ENCODE peak calls at places on chromosomes 2 and 18, in five cellular contexts. P is SK-N-SH, K is IMR-90, M is GM12878, Z is K562. G is an unnamed sample.

GRCh38 chr2:218081695-218082094 is 12.6 kb downstream of the RUFY4 start:
- DNase-seq in P (no peak), K (peak), M (no peak), Z (no peak), G (no peak)

GRCh38 chr2:128765822-128766221 is 447.2 kb upstream of the HS6ST1 start:
- DNase-seq in P (no peak), K (no peak), M (no peak), Z (no peak), G (no peak)

GRCh38 chr2:227853204-227853629 is 18.2 kb upstream of the DAW1 start:
- DNase-seq in P (no peak), K (peak), M (no peak), Z (no peak), G (peak)

GRCh38 chr2:165357758-165358157 is 111.7 kb upstream of the CSRNP3 start:
- DNase-seq in P (no peak), K (peak), M (peak), Z (no peak), G (no peak)

GRCh38 chr18:61948196-61948800 is 55.5 kb upstream of the RNF152 start:
- DNase-seq in P (no peak), K (peak), M (no peak), Z (no peak), G (no peak)

GRCh38 chr2:203636896-203637818 is 69.3 kb upstream of the CD28 start:
- DNase-seq in P (no peak), K (no peak), M (no peak), Z (no peak), G (no peak)

GRCh38 chr2:64606495-64607363 is 47.0 kb downstream of the SERTAD2 start:
- DNase-seq in P (no peak), K (no peak), M (peak), Z (peak), G (peak)

GRCh38 chr2:98895221-98895620 is 40.8 kb downstream of the CRACDL start:
- DNase-seq in P (no peak), K (no peak), M (no peak), Z (no peak), G (no peak)

GRCh38 chr2:205358351-205358815 is 323.9 kb upstream of the NRP2 start:
- DNase-seq in P (no peak), K (peak), M (no peak), Z (no peak), G (no peak)

GRCh38 chr2:8790739-8791162 is 46.7 kb downstream of the KIDINS220 start:
- DNase-seq in P (no peak), K (no peak), M (peak), Z (no peak), G (no peak)

GRCh38 chr18:23814977-23815614 is 125.8 kb downstream of the LAMA3 start:
- DNase-seq in P (peak), K (no peak), M (no peak), Z (no peak), G (no peak)

GRCh38 chr2:46392561-46393351 is 86.6 kb upstream of the TMEM247 start:
- DNase-seq in P (no peak), K (no peak), M (no peak), Z (no peak), G (no peak)

GRCh38 chr2:231390667-231391066 is 4.8 kb upstream of the B3GNT7 start:
- DNase-seq in P (no peak), K (no peak), M (no peak), Z (no peak), G (no peak)

GRCh38 chr18:46712406-46712805 is 44.4 kb downstream of the ST8SIA5 start:
- DNase-seq in P (no peak), K (peak), M (no peak), Z (no peak), G (no peak)

GRCh38 chr2:930935-931334 is 19.7 kb upstream of the SNTG2 start:
- DNase-seq in P (no peak), K (no peak), M (no peak), Z (no peak), G (no peak)

GRCh38 chr2:120391905-120392665 is 46.1 kb downstream of the INHBB start:
- DNase-seq in P (no peak), K (no peak), M (no peak), Z (no peak), G (no peak)

GRCh38 chr2:9481257-9481922 is 7.0 kb downstream of the IAH1 start:
- DNase-seq in P (peak), K (peak), M (no peak), Z (no peak), G (peak)

GRCh38 chr2:120861576-120862191 is 126.0 kb downstream of the GLI2 start:
- DNase-seq in P (no peak), K (peak), M (no peak), Z (no peak), G (no peak)

GRCh38 chr2:199590323-199590915 is 132.7 kb upstream of the SATB2 start:
- DNase-seq in P (no peak), K (no peak), M (no peak), Z (no peak), G (no peak)

GRCh38 chr2:54040685-54041084 is 69.9 kb upstream of the PSME4 start:
- DNase-seq in P (no peak), K (no peak), M (no peak), Z (no peak), G (no peak)

GRCh38 chr2:230915297-230915696 is 9.7 kb downstream of the GPR55 start:
- DNase-seq in P (no peak), K (no peak), M (no peak), Z (no peak), G (no peak)

GRCh38 chr2:167293172-167293781 is 405.0 kb downstream of the XIRP2 start:
- DNase-seq in P (no peak), K (peak), M (no peak), Z (no peak), G (no peak)

GRCh38 chr18:77131652-77132368 is 773 bp downstream of the MBP start:
- DNase-seq in P (peak), K (no peak), M (no peak), Z (no peak), G (no peak)
- TF ChIP-seq RFX5 in P (no peak), K (no peak), M (no peak), Z (no peak), G (no peak)

DNA sequence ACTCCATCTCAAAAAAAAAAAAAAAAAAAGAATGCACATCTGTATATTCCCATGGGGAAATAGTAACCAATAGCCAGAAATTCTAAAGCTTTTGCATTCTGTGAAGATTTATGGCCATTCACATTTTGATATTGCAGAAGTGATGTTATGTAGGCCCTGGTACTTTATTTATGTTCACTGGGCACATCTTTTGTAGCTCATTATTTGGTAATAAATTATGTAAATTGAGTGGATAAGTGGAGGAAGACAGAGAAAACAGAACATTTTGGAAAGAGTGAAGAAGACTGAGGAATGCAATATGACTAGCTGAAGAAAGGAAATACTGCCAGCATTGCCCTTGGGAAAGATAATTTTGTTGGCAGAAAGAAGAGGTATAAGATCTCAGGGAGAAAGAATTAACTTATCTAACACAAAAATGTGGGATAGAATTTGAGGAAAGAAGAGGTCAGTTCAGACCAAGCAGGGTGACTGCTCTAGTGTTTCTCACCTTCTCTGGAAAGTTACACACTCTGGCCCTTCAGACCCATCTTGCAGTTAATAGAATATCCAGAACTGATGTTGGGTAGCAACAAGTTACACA is 118.8 kb downstream of the TTC27 start:
- DNase-seq in P (no peak), K (no peak), M (no peak), Z (no peak), G (no peak)
- TF ChIP-seq RCOR1 in P (no peak), K (no peak), M (no peak), Z (no peak), G (no peak)

GRCh38 chr2:169362346-169363026 is at the start of gene LRP2:
- DNase-seq in P (peak), K (no peak), M (no peak), Z (no peak), G (peak)
- TF ChIP-seq RFX5 in P (no peak), K (no peak), M (no peak), Z (no peak), G (no peak)

GRCh38 chr2:212531499-212531898 is 7.1 kb downstream of the ERBB4 start:
- DNase-seq in P (no peak), K (no peak), M (no peak), Z (no peak), G (no peak)

GRCh38 chr2:212530373-212530772 is 8.2 kb downstream of the ERBB4 start:
- DNase-seq in P (no peak), K (no peak), M (no peak), Z (no peak), G (no peak)

GRCh38 chr2:212530991-212531390 is 7.6 kb downstream of the ERBB4 start:
- DNase-seq in P (no peak), K (no peak), M (no peak), Z (no peak), G (no peak)

GRCh38 chr2:212526059-212526458 is 12.5 kb downstream of the ERBB4 start:
- DNase-seq in P (no peak), K (no peak), M (no peak), Z (no peak), G (no peak)

DNA sequence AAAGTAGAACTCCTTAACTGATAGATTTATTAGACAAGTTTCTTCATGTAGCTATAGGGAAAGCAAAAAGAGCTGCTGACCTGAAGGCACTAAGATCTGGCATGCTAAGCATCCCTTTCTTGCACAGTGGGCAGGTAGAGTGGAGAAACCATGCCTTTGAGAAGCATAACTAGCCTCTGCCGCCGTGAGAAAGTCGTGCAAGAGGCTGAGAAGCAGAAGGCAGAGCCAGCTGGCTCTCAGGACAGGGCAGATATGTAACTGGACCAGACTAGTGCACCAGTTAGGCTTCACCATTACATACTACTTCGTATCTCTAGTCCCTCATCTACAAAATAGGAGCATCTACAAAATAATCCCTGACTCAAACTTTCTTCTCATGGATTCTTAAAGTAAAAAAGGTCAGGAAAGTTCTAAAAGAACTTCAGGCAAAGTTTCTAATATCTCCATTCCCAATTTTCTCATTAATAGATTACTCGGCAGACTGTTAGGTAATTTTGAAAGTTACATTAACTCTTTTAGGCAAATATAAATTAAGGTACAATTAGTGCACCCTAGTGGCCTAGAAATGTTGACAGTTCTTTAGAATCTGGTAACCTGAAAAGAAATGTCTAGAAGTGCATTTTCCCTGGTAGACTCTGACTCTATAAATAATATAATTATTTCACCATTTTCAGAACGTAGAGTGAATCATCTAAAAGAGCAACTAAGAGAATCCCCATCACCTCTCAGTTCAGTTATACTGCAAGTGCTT is 10.3 kb downstream of the ERBB4 start:
- DNase-seq in P (no peak), K (no peak), M (no peak), Z (no peak), G (no peak)
- TF ChIP-seq RCOR1 in P (no peak), K (no peak), M (no peak), Z (no peak), G (no peak)

G was measured in A549.